ENCODE peak calls at places on chromosomes 3 and 15, in nine cellular contexts. Q is islet precursor cell; G is astrocyte of the spinal cord; S is GM13976; H is PC-3; W is left colon; I is GM04504; Z is activated CD4-positive, alpha-beta T cell treated with anti-CD3 and anti-CD28 coated beads, Interleukin-2, amount 50 U/mL, for 4 hours; M is stimulated activated CD8-positive, alpha-beta memory T cell treated with anti-CD3 and anti-CD28 coated beads, Interleukin-2, amount 100 ng/mL, for 48 hours. U is an unnamed sample.

GRCh38 chr15:74424901-74425528 is 8.7 kb downstream of the SEMA7A start:
- DNase-seq in Q (no peak), G (no peak), S (no peak), H (no peak), W (no peak), I (no peak), Z (no peak), M (no peak), U (no peak)

GRCh38 chr3:172244011-172244410 is 204.2 kb downstream of the GHSR start:
- DNase-seq in Q (no peak), G (peak), S (no peak), H (peak), W (no peak), I (no peak), Z (no peak), M (no peak), U (no peak)

GRCh38 chr15:100873029-100873677 is 6.5 kb upstream of the ALDH1A3 start:
- DNase-seq in Q (peak), G (peak), S (peak), H (peak), W (peak), I (peak), Z (peak), M (no peak), U (peak)

GRCh38 chr3:77038928-77039605 is 832 bp upstream of the ROBO2 start:
- DNase-seq in Q (peak), G (peak), S (peak), H (no peak), W (no peak), I (no peak), Z (no peak), M (no peak), U (no peak)

GRCh38 chr3:16338999-16339398 is 74.0 kb downstream of the OXNAD1 start:
- DNase-seq in Q (no peak), G (peak), S (no peak), H (peak), W (no peak), I (peak), Z (no peak), M (no peak), U (no peak)

GRCh38 chr3:42486814-42487569 is 15.5 kb upstream of the VIPR1 start:
- DNase-seq in Q (no peak), G (no peak), S (peak), H (no peak), W (no peak), I (no peak), Z (no peak), M (no peak), U (peak)

GRCh38 chr3:55852326-55852725 is 365.2 kb upstream of the WNT5A start:
- DNase-seq in Q (no peak), G (no peak), S (no peak), H (no peak), W (no peak), I (no peak), Z (no peak), M (no peak), U (no peak)

GRCh38 chr3:17491601-17492000 is 250.8 kb downstream of the TBC1D5 start:
- DNase-seq in Q (no peak), G (peak), S (no peak), H (peak), W (no peak), I (no peak), Z (no peak), M (no peak), U (no peak)

GRCh38 chr3:45670995-45671394 is 18.2 kb upstream of the SACM1L start:
- DNase-seq in Q (no peak), G (no peak), S (no peak), H (no peak), W (no peak), I (peak), Z (no peak), M (no peak), U (no peak)

U was measured in prostate gland.